ENCODE peak calls at places on chromosome 2, in five cellular contexts. One of them, this sample, is unnamed.
A peak's percentile ranks its signal among the peaks of the same experiment; 100 is the strongest.

GRCh38 chr2:9095690-9096089 is 92.2 kb upstream of the MBOAT2 start:
- DNase-seq in OCI-LY7: no peak
- DNase-seq in PC-3: no peak
- DNase-seq in A549: no peak
- DNase-seq in MM.1S: no peak
- DNase-seq in this sample: no peak

GRCh38 chr2:201444676-201445441 is 6.4 kb downstream of the TRAK2 start:
- DNase-seq in A549: no peak
- DNase-seq in OCI-LY7: no peak
- DNase-seq in MM.1S: no peak
- DNase-seq in PC-3: no peak
- DNase-seq in this sample: no peak

GRCh38 chr2:137693521-137693920 is 270.8 kb upstream of the HNMT start:
- DNase-seq in A549: no peak
- DNase-seq in PC-3: peak; percentile 52
- DNase-seq in OCI-LY7: no peak
- DNase-seq in MM.1S: no peak
- DNase-seq in this sample: no peak

GRCh38 chr2:139196754-139197153 is 416.6 kb upstream of the NXPH2 start:
- DNase-seq in PC-3: no peak
- DNase-seq in A549: no peak
- DNase-seq in OCI-LY7: no peak
- DNase-seq in MM.1S: no peak
- DNase-seq in this sample: no peak

GRCh38 chr2:152556506-152556905 is 160.8 kb downstream of the PRPF40A start:
- DNase-seq in PC-3: no peak
- DNase-seq in MM.1S: no peak
- DNase-seq in A549: no peak
- DNase-seq in OCI-LY7: no peak
- DNase-seq in this sample: no peak

GRCh38 chr2:54556659-54557121 is 100.6 kb downstream of the SPTBN1 start:
- DNase-seq in MM.1S: no peak
- DNase-seq in A549: no peak
- DNase-seq in PC-3: no peak
- DNase-seq in OCI-LY7: no peak
- DNase-seq in this sample: no peak

GRCh38 chr2:48589170-48589767 is 28.4 kb upstream of the GTF2A1L start:
- DNase-seq in MM.1S: no peak
- DNase-seq in OCI-LY7: peak; percentile 7
- DNase-seq in PC-3: peak; percentile 62
- DNase-seq in A549: peak; percentile 54
- DNase-seq in this sample: peak; percentile 51

GRCh38 chr2:46966576-46966975 is 51.0 kb upstream of the MCFD2 start:
- DNase-seq in OCI-LY7: no peak
- DNase-seq in A549: no peak
- DNase-seq in MM.1S: no peak
- DNase-seq in PC-3: peak; percentile 38
- DNase-seq in this sample: no peak

GRCh38 chr2:199452200-199452990 is 5.3 kb downstream of the SATB2 start:
- DNase-seq in A549: no peak
- DNase-seq in PC-3: no peak
- DNase-seq in OCI-LY7: no peak
- DNase-seq in MM.1S: no peak
- DNase-seq in this sample: peak; percentile 43

GRCh38 chr2:167187910-167188595 is 299.8 kb downstream of the XIRP2 start:
- DNase-seq in OCI-LY7: no peak
- DNase-seq in PC-3: no peak
- DNase-seq in MM.1S: no peak
- DNase-seq in A549: no peak
- DNase-seq in this sample: no peak
- H3K4me2 ChIP-seq in OCI-LY7: no peak overlapping the region
- H3K4me2 ChIP-seq in PC-3: no peak overlapping the region
- H3K4me2 ChIP-seq in MM.1S: no peak overlapping the region
- H3K4me2 ChIP-seq in A549: no peak overlapping the region
- H3K4me2 ChIP-seq in this sample: no peak overlapping the region

DNA sequence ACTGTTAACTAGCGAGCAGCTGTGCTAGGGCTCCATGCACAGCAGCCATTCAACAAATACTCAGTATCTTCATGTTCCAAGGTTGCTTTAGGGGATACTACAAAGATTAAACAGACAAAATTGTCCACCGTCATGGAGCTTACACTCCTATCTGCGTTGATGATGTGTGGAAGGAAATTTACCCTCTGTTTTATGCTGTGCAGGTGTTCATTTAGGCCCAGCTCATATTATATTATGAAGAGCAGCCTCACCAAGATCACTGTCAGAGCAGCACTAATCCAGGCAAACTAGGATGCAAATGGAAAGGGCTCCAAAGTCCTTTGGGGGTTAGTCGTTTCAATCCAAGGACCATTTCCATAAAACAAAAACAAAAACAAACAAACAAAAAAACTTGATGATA is 13.4 kb upstream of the WIPF1 start:
- DNase-seq in OCI-LY7: peak; percentile 46
- DNase-seq in A549: no peak
- DNase-seq in MM.1S: no peak
- DNase-seq in PC-3: no peak
- DNase-seq in this sample: no peak
- H3K4me2 ChIP-seq in OCI-LY7: peak overlapping the region; percentile 47
- H3K4me2 ChIP-seq in A549: no peak overlapping the region
- H3K4me2 ChIP-seq in MM.1S: no peak overlapping the region
- H3K4me2 ChIP-seq in PC-3: no peak overlapping the region
- H3K4me2 ChIP-seq in this sample: no peak overlapping the region

GRCh38 chr2:174014699-174015070 is 49.5 kb upstream of the SP3 start:
- DNase-seq in A549: no peak
- DNase-seq in OCI-LY7: no peak
- DNase-seq in PC-3: no peak
- DNase-seq in MM.1S: no peak
- DNase-seq in this sample: no peak
- H3K4me2 ChIP-seq in A549: no peak overlapping the region
- H3K4me2 ChIP-seq in OCI-LY7: no peak overlapping the region
- H3K4me2 ChIP-seq in PC-3: no peak overlapping the region
- H3K4me2 ChIP-seq in MM.1S: no peak overlapping the region
- H3K4me2 ChIP-seq in this sample: no peak overlapping the region

GRCh38 chr2:60540054-60540453 is 13.4 kb downstream of the BCL11A start:
- DNase-seq in A549: no peak
- DNase-seq in OCI-LY7: no peak
- DNase-seq in MM.1S: no peak
- DNase-seq in PC-3: no peak
- DNase-seq in this sample: no peak
- H3K4me2 ChIP-seq in A549: no peak overlapping the region
- H3K4me2 ChIP-seq in OCI-LY7: no peak overlapping the region
- H3K4me2 ChIP-seq in MM.1S: no peak overlapping the region
- H3K4me2 ChIP-seq in PC-3: no peak overlapping the region
- H3K4me2 ChIP-seq in this sample: no peak overlapping the region

GRCh38 chr2:24353364-24353763 is 7.0 kb downstream of the ITSN2 start:
- DNase-seq in MM.1S: no peak
- DNase-seq in A549: no peak
- DNase-seq in PC-3: no peak
- DNase-seq in OCI-LY7: no peak
- DNase-seq in this sample: no peak

GRCh38 chr2:24351981-24352380 is 8.4 kb downstream of the ITSN2 start:
- DNase-seq in MM.1S: no peak
- DNase-seq in A549: no peak
- DNase-seq in OCI-LY7: no peak
- DNase-seq in PC-3: peak; percentile 18
- DNase-seq in this sample: no peak

GRCh38 chr2:24353933-24354332 is 6.4 kb downstream of the ITSN2 start:
- DNase-seq in MM.1S: no peak
- DNase-seq in PC-3: no peak
- DNase-seq in OCI-LY7: no peak
- DNase-seq in A549: no peak
- DNase-seq in this sample: no peak

GRCh38 chr2:24351627-24351938 is 8.8 kb downstream of the ITSN2 start:
- DNase-seq in MM.1S: no peak
- DNase-seq in PC-3: no peak
- DNase-seq in OCI-LY7: no peak
- DNase-seq in A549: no peak
- DNase-seq in this sample: no peak

DNA sequence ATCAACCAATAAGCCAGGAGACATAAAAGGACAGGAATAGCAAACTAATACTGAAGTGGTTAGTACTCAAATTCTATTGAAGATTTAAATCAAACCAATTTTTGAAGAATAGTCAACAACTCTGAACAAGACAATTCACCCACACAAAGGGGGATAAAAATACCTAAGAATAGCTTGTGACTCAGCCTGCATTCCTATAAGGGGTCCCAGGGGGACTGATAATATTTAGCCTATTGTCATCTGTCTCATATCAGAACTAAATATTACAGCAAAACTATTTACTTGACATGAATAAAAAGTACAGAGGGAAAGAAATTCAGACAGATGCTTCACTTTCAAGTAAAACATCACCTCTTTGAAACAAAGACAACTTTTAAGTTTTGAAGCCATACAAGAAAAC is 7.7 kb downstream of the ITSN2 start:
- DNase-seq in PC-3: no peak
- DNase-seq in A549: no peak
- DNase-seq in MM.1S: no peak
- DNase-seq in OCI-LY7: no peak
- DNase-seq in this sample: no peak
- H3K4me2 ChIP-seq in PC-3: no peak overlapping the region
- H3K4me2 ChIP-seq in A549: no peak overlapping the region
- H3K4me2 ChIP-seq in MM.1S: no peak overlapping the region
- H3K4me2 ChIP-seq in OCI-LY7: peak overlapping the region; percentile 4
- H3K4me2 ChIP-seq in this sample: no peak overlapping the region